ENCODE peak calls at places on chromosomes 16 and 17, in seven cellular contexts. B is H1, F is IMR-90, D is AG04450, O is stomach, H is mammary epithelial cell, M is HL-60. X is an unnamed sample.
A peak's percentile ranks its signal among the peaks of the same experiment; 100 is the strongest.

GRCh38 chr17:7479389-7480192 is at the start of gene ZBTB4:
- DNase-seq in O (peak; percentile 65), M (no peak), D (no peak), B (no peak), F (peak; percentile 21), H (no peak), X (no peak)

GRCh38 chr16:31215287-31216115 is 1.4 kb downstream of the PYDC1 start:
- DNase-seq in M (no peak), O (peak; percentile 64), B (peak; percentile 73), D (no peak), H (peak; percentile 53), F (peak; percentile 55), X (no peak)

GRCh38 chr17:2082003-2082862 is 27.3 kb downstream of the HIC1 start:
- DNase-seq in F (peak; percentile 41), H (no peak), M (no peak), D (no peak), O (no peak), B (no peak), X (no peak)

GRCh38 chr16:22008215-22009142 is 568 bp downstream of the MOSMO start:
- DNase-seq in H (no peak), D (no peak), M (no peak), B (no peak), O (no peak), F (no peak), X (no peak)

GRCh38 chr16:30053376-30054015 is 12.1 kb upstream of the ALDOA start:
- DNase-seq in F (peak; percentile 57), B (no peak), O (no peak), D (no peak), M (no peak), H (peak; percentile 36), X (no peak)

GRCh38 chr16:55102077-55102476 is 171.4 kb downstream of the IRX5 start:
- DNase-seq in H (no peak), B (no peak), O (no peak), F (no peak), M (no peak), D (no peak), X (no peak)

GRCh38 chr16:57371494-57372371 is 557 bp upstream of the CX3CL1 start:
- DNase-seq in F (no peak), D (no peak), O (no peak), H (no peak), B (no peak), M (no peak), X (no peak)

GRCh38 chr17:75688209-75688771 is 21.2 kb downstream of the SAP30BP start:
- DNase-seq in B (no peak), F (no peak), D (no peak), H (peak; percentile 77), M (no peak), O (peak; percentile 39), X (no peak)

GRCh38 chr17:4721203-4722135 is 9.8 kb upstream of the MED11 start:
- DNase-seq in M (peak; percentile 76), F (peak; percentile 80), H (no peak), D (no peak), B (no peak), O (peak; percentile 92), X (no peak)

GRCh38 chr16:24091125-24091524 is 165.0 kb upstream of the CACNG3 start:
- DNase-seq in M (no peak), B (no peak), O (no peak), D (no peak), F (no peak), H (no peak), X (no peak)

GRCh38 chr16:24093049-24093448 is 163.1 kb upstream of the CACNG3 start:
- DNase-seq in F (no peak), O (no peak), H (no peak), M (no peak), D (no peak), B (no peak), X (no peak)

GRCh38 chr16:24085665-24086064 is 170.5 kb upstream of the CACNG3 start:
- DNase-seq in D (no peak), H (no peak), M (no peak), O (no peak), B (no peak), F (no peak), X (no peak)

GRCh38 chr16:24088011-24088410 is 168.1 kb upstream of the CACNG3 start:
- DNase-seq in D (no peak), F (no peak), M (no peak), O (no peak), B (no peak), H (no peak), X (no peak)

DNA sequence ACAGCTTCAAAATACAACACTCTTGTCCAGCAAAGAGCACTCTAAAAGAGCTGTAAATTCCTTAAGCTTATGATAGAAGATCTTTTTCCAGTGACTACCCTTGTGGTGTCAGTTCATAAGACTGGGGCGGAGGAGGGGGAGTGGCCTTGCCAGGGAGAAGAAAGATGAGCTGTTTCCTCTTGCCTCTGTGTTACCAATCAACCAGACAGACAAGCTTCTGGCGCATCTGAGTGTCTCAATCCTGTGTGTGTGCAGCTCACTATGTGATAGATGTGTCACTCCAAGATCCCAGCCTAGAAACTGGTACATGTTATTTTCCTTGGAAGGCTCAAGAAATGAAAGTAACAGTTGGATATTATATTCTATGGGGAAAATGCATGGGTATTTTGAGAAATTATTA is 167.4 kb upstream of the CACNG3 start:
- DNase-seq in O (no peak), F (no peak), D (no peak), M (no peak), H (peak; percentile 8), B (no peak), X (no peak)
- H3K4me3 ChIP-seq in O (no peak overlapping the region), F (no peak overlapping the region), D (no peak overlapping the region), M (no peak overlapping the region), H (no peak overlapping the region), B (no peak overlapping the region), X (no peak overlapping the region)

DNA sequence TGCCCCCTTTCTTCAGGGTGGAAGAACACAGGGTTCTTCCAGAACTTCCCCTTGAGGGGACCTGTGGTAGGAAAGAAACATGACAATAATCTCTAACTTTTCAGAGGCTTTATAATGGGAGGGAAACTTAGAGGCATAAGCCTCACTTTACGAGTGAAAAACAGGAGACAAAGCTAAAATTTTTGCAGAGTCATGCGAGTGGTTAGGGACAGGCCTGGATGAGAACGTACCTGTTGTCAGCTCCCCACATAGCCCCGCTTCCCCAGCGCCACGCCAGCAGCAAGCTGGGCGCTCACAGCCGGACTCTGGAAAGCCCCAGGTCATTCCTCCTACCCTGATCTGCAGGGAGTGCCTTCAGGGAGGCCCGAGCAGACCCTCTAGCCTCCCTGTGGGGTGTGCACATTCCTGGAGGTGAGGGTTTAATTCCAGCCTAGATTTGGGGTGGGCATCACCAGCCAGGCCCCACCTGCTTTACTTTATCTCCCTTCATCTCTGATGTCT is 53.6 kb downstream of the LDHD start:
- DNase-seq in H (no peak), O (no peak), M (no peak), B (no peak), D (no peak), F (no peak), X (no peak)
- TF ChIP-seq CTCF in H (no peak), O (no peak), M (no peak), B (peak; percentile 34), D (peak; percentile 17), F (no peak), X (no peak)

GRCh38 chr17:73265646-73266640 is 4.3 kb upstream of the CPSF4L start:
- DNase-seq in H (no peak), B (no peak), O (no peak), M (no peak), D (no peak), F (no peak), X (no peak)

GRCh38 chr17:73257516-73257915 is 4.2 kb downstream of the CPSF4L start:
- DNase-seq in B (no peak), M (no peak), H (no peak), F (no peak), O (no peak), D (no peak), X (no peak)

GRCh38 chr17:73262676-73263642 is 1.3 kb upstream of the CPSF4L start:
- DNase-seq in H (no peak), F (no peak), O (no peak), B (no peak), M (no peak), D (no peak), X (no peak)

GRCh38 chr17:73261952-73262675 is 434 bp upstream of the CPSF4L start:
- DNase-seq in O (peak; percentile 76), D (no peak), M (peak; percentile 57), B (peak; percentile 19), H (peak; percentile 71), F (no peak), X (no peak)

GRCh38 chr17:73261617-73261951 is at the start of gene CPSF4L:
- DNase-seq in F (no peak), B (no peak), D (no peak), M (peak; percentile 43), O (no peak), H (no peak), X (no peak)
- H3K4me3 ChIP-seq in F (no peak within 1 kb of the TSS), B (no peak within 1 kb of the TSS), D (no peak within 1 kb of the TSS), M (no peak within 1 kb of the TSS), O (no peak within 1 kb of the TSS), H (peak within 1 kb of the TSS; percentile 16), X (no peak within 1 kb of the TSS)

GRCh38 chr17:41347872-41348760 is 2.5 kb downstream of the KRT33A start:
- DNase-seq in M (no peak), D (no peak), B (no peak), H (peak; percentile 61), F (no peak), O (no peak), X (no peak)
- TF ChIP-seq CTCF in M (no peak), D (no peak), B (no peak), H (no peak), F (no peak), O (no peak), X (no peak)

GRCh38 chr17:50209133-50209471 is 7.7 kb upstream of the COL1A1 start:
- DNase-seq in M (no peak), F (no peak), H (no peak), B (no peak), D (no peak), O (no peak), X (no peak)
- H3K4me3 ChIP-seq in M (no peak overlapping the region), F (no peak overlapping the region), H (no peak overlapping the region), B (no peak overlapping the region), D (no peak overlapping the region), O (no peak overlapping the region), X (no peak overlapping the region)

X was measured in kidney epithelial cell.